ENCODE peak calls at places on chromosomes 7 and 10, in seven cellular contexts. D is upper lobe of right lung, X is pancreas, Y is heart right ventricle, M is K562, C is A549, L is right cardiac atrium. U is an unnamed sample.

GRCh38 chr10:8069108-8069507 is 14.6 kb downstream of the GATA3 start:
- ATAC-seq in D (no peak), X (no peak), Y (no peak), M (no peak), C (no peak), L (no peak), U (no peak)

GRCh38 chr10:119665901-119666708 is 14.9 kb downstream of the BAG3 start:
- ATAC-seq in D (no peak), X (no peak), Y (no peak), M (no peak), C (peak; percentile 12), L (no peak), U (no peak)

GRCh38 chr10:36094091-36094490 is 452.0 kb upstream of the FZD8 start:
- ATAC-seq in D (no peak), X (no peak), Y (peak; percentile 33), M (no peak), C (no peak), L (no peak), U (no peak)

GRCh38 chr10:78794736-78795455 is 273.9 kb upstream of the ZMIZ1 start:
- ATAC-seq in D (no peak), X (no peak), Y (no peak), M (no peak), C (no peak), L (no peak), U (no peak)

GRCh38 chr7:71735961-71736556 is 604.1 kb downstream of the GALNT17 start:
- ATAC-seq in D (peak; percentile 84), X (peak; percentile 83), Y (peak; percentile 75), M (peak; percentile 88), C (peak; percentile 83), L (peak; percentile 50), U (no peak)

GRCh38 chr10:49612513-49613159 is 1.2 kb upstream of the CHAT start:
- ATAC-seq in D (no peak), X (no peak), Y (no peak), M (peak; percentile 85), C (peak; percentile 61), L (no peak), U (no peak)

GRCh38 chr10:18684953-18685352 is 25.7 kb downstream of the ARL5B start:
- ATAC-seq in D (no peak), X (no peak), Y (no peak), M (no peak), C (no peak), L (no peak), U (no peak)

GRCh38 chr7:37832194-37832593 is 16.2 kb upstream of the NME8 start:
- ATAC-seq in D (peak; percentile 97), X (peak; percentile 70), Y (peak; percentile 94), M (no peak), C (peak; percentile 91), L (peak; percentile 99), U (peak; percentile 72)

GRCh38 chr7:101608772-101609713 is 20.1 kb downstream of the MYL10 start:
- ATAC-seq in D (peak; percentile 96), X (peak; percentile 98), Y (no peak), M (peak; percentile 55), C (peak; percentile 38), L (peak; percentile 21), U (no peak)

GRCh38 chr10:46240684-46241565 is 45.9 kb upstream of the ANTXRL start:
- ATAC-seq in D (peak; percentile 7), X (no peak), Y (peak; percentile 97), M (no peak), C (no peak), L (no peak), U (no peak)

GRCh38 chr10:73653701-73654100 is 2.1 kb downstream of the SYNPO2L start:
- ATAC-seq in D (no peak), X (peak; percentile 31), Y (peak; percentile 7), M (peak; percentile 85), C (peak; percentile 85), L (no peak), U (no peak)

GRCh38 chr10:70232155-70232858 is 922 bp downstream of the PPA1 start:
- ATAC-seq in D (peak; percentile 42), X (peak; percentile 75), Y (no peak), M (peak; percentile 36), C (peak; percentile 39), L (peak; percentile 28), U (no peak)

GRCh38 chr10:70234668-70235447 is 1.6 kb upstream of the PPA1 start:
- ATAC-seq in D (no peak), X (no peak), Y (peak; percentile 11), M (no peak), C (no peak), L (peak; percentile 10), U (peak; percentile 21)

GRCh38 chr10:70233109-70233938 is at the start of gene PPA1:
- ATAC-seq in D (peak; percentile 99), X (peak; percentile 98), Y (peak; percentile 99), M (peak; percentile 92), C (peak; percentile 94), L (peak; percentile 99), U (peak; percentile 98)

GRCh38 chr10:70232859-70233108 is 445 bp downstream of the PPA1 start:
- ATAC-seq in D (no peak), X (no peak), Y (no peak), M (no peak), C (no peak), L (no peak), U (no peak)

DNA sequence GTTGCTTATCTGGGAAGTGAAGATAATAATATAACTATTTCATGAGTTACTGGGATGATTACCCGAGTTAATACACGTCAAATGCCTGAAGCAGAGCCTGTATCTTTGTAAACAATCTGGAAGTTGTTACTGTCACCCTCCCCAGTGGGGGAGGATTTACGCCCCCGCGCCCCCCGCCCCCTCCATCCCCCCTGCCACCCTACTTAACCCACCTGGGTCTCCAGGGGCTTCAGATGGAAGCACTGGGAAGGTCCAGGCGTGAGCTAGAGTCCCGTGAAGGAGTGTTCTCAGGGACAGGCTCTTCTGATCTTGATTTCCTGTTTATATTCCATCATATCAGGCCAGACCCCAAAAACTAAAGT is 691 bp upstream of the PPA1 start:
- ATAC-seq in D (no peak), X (no peak), Y (no peak), M (no peak), C (peak; percentile 2), L (no peak), U (no peak)
- H3K4me3 ChIP-seq in D (peak overlapping the region; percentile 79), X (peak overlapping the region; percentile 91), Y (peak overlapping the region; percentile 91), M (peak overlapping the region; percentile 83), C (peak overlapping the region; percentile 91), L (peak overlapping the region; percentile 44), U (peak overlapping the region; percentile 91)

GRCh38 chr10:30093303-30093967 is 34.0 kb upstream of the JCAD start:
- ATAC-seq in D (no peak), X (no peak), Y (no peak), M (no peak), C (peak; percentile 51), L (no peak), U (no peak)
- H3K4me3 ChIP-seq in D (no peak overlapping the region), X (no peak overlapping the region), Y (no peak overlapping the region), M (no peak overlapping the region), C (no peak overlapping the region), L (no peak overlapping the region), U (no peak overlapping the region)

GRCh38 chr7:140060788-140061606 is 1.8 kb downstream of the PARP12 start:
- ATAC-seq in D (no peak), X (peak; percentile 42), Y (peak; percentile 38), M (peak; percentile 45), C (no peak), L (peak; percentile 50), U (no peak)
- H3K4me3 ChIP-seq in D (peak overlapping the region; percentile 82), X (no peak overlapping the region), Y (peak overlapping the region; percentile 62), M (no peak overlapping the region), C (no peak overlapping the region), L (no peak overlapping the region), U (peak overlapping the region; percentile 84)

GRCh38 chr10:70586348-70586930 is 16.1 kb downstream of the PRF1 start:
- ATAC-seq in D (no peak), X (no peak), Y (no peak), M (no peak), C (no peak), L (no peak), U (no peak)

GRCh38 chr10:70582793-70583700 is 19.5 kb downstream of the PRF1 start:
- ATAC-seq in D (peak; percentile 4), X (no peak), Y (peak; percentile 47), M (no peak), C (no peak), L (peak; percentile 25), U (no peak)

GRCh38 chr10:70585555-70586243 is 16.8 kb downstream of the PRF1 start:
- ATAC-seq in D (peak; percentile 30), X (no peak), Y (no peak), M (no peak), C (no peak), L (no peak), U (no peak)

GRCh38 chr10:70584366-70584765 is 18.2 kb downstream of the PRF1 start:
- ATAC-seq in D (no peak), X (no peak), Y (no peak), M (no peak), C (no peak), L (no peak), U (no peak)

GRCh38 chr10:70584941-70585544 is 17.5 kb downstream of the PRF1 start:
- ATAC-seq in D (peak; percentile 83), X (no peak), Y (peak; percentile 38), M (peak; percentile 88), C (no peak), L (peak; percentile 56), U (no peak)
- H3K4me3 ChIP-seq in D (no peak overlapping the region), X (no peak overlapping the region), Y (no peak overlapping the region), M (no peak overlapping the region), C (no peak overlapping the region), L (no peak overlapping the region), U (no peak overlapping the region)

GRCh38 chr7:139730746-139731612 is 46.8 kb downstream of the HIPK2 start:
- ATAC-seq in D (peak; percentile 65), X (peak; percentile 40), Y (peak; percentile 9), M (no peak), C (peak; percentile 19), L (peak; percentile 38), U (no peak)
- H3K4me3 ChIP-seq in D (no peak overlapping the region), X (no peak overlapping the region), Y (no peak overlapping the region), M (no peak overlapping the region), C (peak overlapping the region; percentile 20), L (no peak overlapping the region), U (no peak overlapping the region)

GRCh38 chr10:86104156-86104555 is 262.4 kb downstream of the GRID1 start:
- ATAC-seq in D (no peak), X (no peak), Y (no peak), M (no peak), C (no peak), L (no peak), U (no peak)
- H3K4me3 ChIP-seq in D (no peak overlapping the region), X (no peak overlapping the region), Y (no peak overlapping the region), M (no peak overlapping the region), C (no peak overlapping the region), L (no peak overlapping the region), U (no peak overlapping the region)

GRCh38 chr10:99521474-99522077 is 11.2 kb upstream of the NKX2-3 start:
- ATAC-seq in D (no peak), X (no peak), Y (no peak), M (no peak), C (no peak), L (no peak), U (no peak)
- H3K4me3 ChIP-seq in D (no peak overlapping the region), X (no peak overlapping the region), Y (no peak overlapping the region), M (no peak overlapping the region), C (no peak overlapping the region), L (no peak overlapping the region), U (no peak overlapping the region)

DNA sequence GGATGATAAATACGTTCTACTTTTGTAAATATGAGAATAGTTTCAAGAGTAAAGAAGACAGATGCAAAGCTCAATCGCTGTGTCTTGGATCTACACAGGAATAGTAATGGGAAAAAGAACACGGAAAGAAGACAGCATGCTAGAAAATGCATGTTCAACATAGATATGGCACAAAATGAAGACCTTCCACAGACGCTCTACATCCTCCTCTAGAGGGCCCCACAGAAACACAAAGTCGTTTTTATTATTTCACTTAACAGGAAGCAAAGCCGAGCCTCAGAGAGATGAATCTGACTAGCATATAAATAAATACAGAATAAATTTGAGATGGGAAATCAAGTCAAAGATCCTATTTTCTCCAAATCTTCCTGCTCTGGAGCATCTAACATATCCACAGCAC is 292.6 kb downstream of the PARD3 start:
- ATAC-seq in D (peak; percentile 43), X (peak; percentile 66), Y (no peak), M (peak; percentile 69), C (peak; percentile 49), L (peak; percentile 44), U (no peak)
- H3K4me3 ChIP-seq in D (no peak overlapping the region), X (no peak overlapping the region), Y (no peak overlapping the region), M (no peak overlapping the region), C (peak overlapping the region; percentile 15), L (no peak overlapping the region), U (no peak overlapping the region)